ENCODE peak calls at places on chromosomes 3 and 15, in five cellular contexts. G is glutamatergic neuron, T is IMR-90, A is endothelial cell, Y is heart right ventricle. P is an unnamed sample.

GRCh38 chr3:121152573-121152972 is 244.6 kb downstream of the STXBP5L start:
- DNase-seq in A (no peak), T (no peak), Y (no peak), G (no peak), P (no peak)

GRCh38 chr15:29631076-29632070 is 190.9 kb downstream of the TJP1 start:
- DNase-seq in T (no peak), A (no peak), G (no peak), Y (no peak), P (no peak)

GRCh38 chr3:110974902-110975301 is 96.7 kb upstream of the NECTIN3 start:
- DNase-seq in T (no peak), G (no peak), A (no peak), Y (no peak), P (no peak)

GRCh38 chr3:27105904-27106303 is 263.3 kb downstream of the NEK10 start:
- DNase-seq in A (peak), G (peak), Y (no peak), T (no peak), P (no peak)

GRCh38 chr3:16520636-16521579 is 7.4 kb upstream of the RFTN1 start:
- DNase-seq in T (no peak), A (no peak), G (no peak), Y (no peak), P (no peak)

GRCh38 chr15:73633991-73634495 is 854 bp upstream of the NPTN start:
- DNase-seq in G (no peak), T (peak), A (peak), Y (no peak), P (no peak)

GRCh38 chr3:65967376-65967775 is 71.3 kb downstream of the MAGI1 start:
- DNase-seq in A (no peak), T (no peak), G (no peak), Y (no peak), P (no peak)

GRCh38 chr3:62529230-62529629 is 155.9 kb upstream of the FEZF2 start:
- DNase-seq in Y (peak), A (peak), T (peak), G (no peak), P (no peak)

GRCh38 chr3:131163-131889 is 65.2 kb upstream of the CHL1 start:
- DNase-seq in G (no peak), T (no peak), Y (peak), A (no peak), P (no peak)

GRCh38 chr15:82855286-82856092 is 46.1 kb downstream of the WHAMM start:
- DNase-seq in G (no peak), Y (peak), T (no peak), A (no peak), P (no peak)

GRCh38 chr15:92619380-92620101 is 36.0 kb downstream of the FAM174B start:
- DNase-seq in A (no peak), T (peak), Y (no peak), G (no peak), P (no peak)

GRCh38 chr3:43346990-43347749 is 60.8 kb downstream of the SNRK start:
- DNase-seq in Y (no peak), T (peak), G (no peak), A (no peak), P (no peak)

GRCh38 chr3:149609595-149609994 is 48.2 kb downstream of the WWTR1 start:
- DNase-seq in T (no peak), G (no peak), A (no peak), Y (no peak), P (no peak)

GRCh38 chr3:9041626-9042025 is 78.4 kb upstream of the RAD18 start:
- DNase-seq in T (no peak), Y (no peak), G (no peak), A (no peak), P (no peak)

GRCh38 chr3:101351834-101352233 is 31.5 kb upstream of the IMPG2 start:
- DNase-seq in G (no peak), A (no peak), T (peak), Y (no peak), P (no peak)

GRCh38 chr15:35654334-35654733 is 108.4 kb upstream of the DPH6 start:
- DNase-seq in T (no peak), Y (no peak), G (no peak), A (no peak), P (no peak)

GRCh38 chr3:159828542-159828943 is 160.1 kb upstream of the IL12A start:
- DNase-seq in A (no peak), Y (no peak), T (peak), G (no peak), P (no peak)

GRCh38 chr3:46019707-46020106 is 7.6 kb downstream of the XCR1 start:
- DNase-seq in Y (no peak), G (no peak), T (no peak), A (no peak), P (no peak)

GRCh38 chr3:72721696-72722381 is 126.4 kb downstream of the SHQ1 start:
- DNase-seq in A (no peak), T (no peak), Y (no peak), G (no peak), P (no peak)
- TF ChIP-seq CTCF in A (no peak), T (no peak), Y (no peak), G (no peak), P (no peak)

DNA sequence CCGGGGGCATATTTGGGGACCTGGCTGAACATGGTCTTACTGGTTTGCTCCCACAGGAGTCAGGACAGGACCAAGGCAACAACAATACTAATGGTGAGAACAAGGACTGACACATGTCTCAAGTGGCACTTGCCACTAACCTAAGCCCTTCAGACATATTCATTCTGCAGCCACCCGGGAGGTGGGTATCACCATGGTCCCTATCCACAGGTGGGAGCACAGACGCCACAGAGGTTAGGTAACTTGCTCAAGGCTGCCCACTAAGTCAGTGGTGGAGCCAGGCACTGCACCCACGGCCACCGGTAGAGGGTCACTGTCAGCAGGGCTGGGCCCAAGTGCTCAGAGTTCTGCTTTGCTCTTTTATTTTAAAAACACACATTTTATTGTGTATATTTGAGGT is 29.8 kb upstream of the SLC41A3 start:
- DNase-seq in G (peak), Y (no peak), T (no peak), A (peak), P (peak)
- TF ChIP-seq CTCF in G (peak), Y (peak), T (peak), A (peak), P (no peak)

GRCh38 chr15:38202356-38202755 is 50.3 kb upstream of the SPRED1 start:
- DNase-seq in T (peak), A (no peak), Y (no peak), G (no peak), P (no peak)
- TF ChIP-seq CTCF in T (no peak), A (no peak), Y (no peak), G (no peak), P (no peak)

DNA sequence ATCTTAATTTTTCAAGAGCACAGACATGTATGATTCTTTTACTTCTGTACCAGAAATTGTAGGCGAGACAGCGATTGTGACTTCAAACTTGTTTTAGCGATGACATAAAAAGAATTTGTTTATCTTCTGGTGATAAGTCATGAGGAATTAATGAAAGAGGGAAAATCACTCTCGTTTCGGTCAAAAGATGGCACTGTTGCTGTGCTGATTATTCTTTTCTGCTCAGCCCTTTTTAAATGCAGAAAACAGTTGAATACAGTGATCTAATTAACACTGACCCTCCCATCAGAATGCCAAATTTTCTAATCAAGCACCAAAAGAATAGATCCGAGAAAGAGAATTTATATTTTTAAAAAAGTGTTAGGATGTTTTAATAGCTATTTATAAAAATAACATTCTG is 52.6 kb downstream of the NSUN3 start:
- DNase-seq in T (peak), G (no peak), A (peak), Y (no peak), P (no peak)
- TF ChIP-seq CTCF in T (peak), G (no peak), A (no peak), Y (no peak), P (no peak)

GRCh38 chr3:171827385-171827784 is 15.8 kb upstream of the TMEM212 start:
- DNase-seq in Y (no peak), A (no peak), T (no peak), G (no peak), P (no peak)
- TF ChIP-seq CTCF in Y (no peak), A (no peak), T (no peak), G (no peak), P (no peak)

GRCh38 chr15:80970658-80971057 is 19.0 kb downstream of the MESD start:
- DNase-seq in Y (no peak), G (no peak), T (no peak), A (no peak), P (no peak)

GRCh38 chr15:80970018-80970657 is 19.5 kb downstream of the MESD start:
- DNase-seq in A (peak), Y (peak), T (peak), G (peak), P (peak)

GRCh38 chr15:80974914-80975313 is 14.7 kb downstream of the MESD start:
- DNase-seq in G (no peak), Y (no peak), A (no peak), T (no peak), P (no peak)

GRCh38 chr15:80971143-80971542 is 18.5 kb downstream of the MESD start:
- DNase-seq in A (no peak), Y (no peak), G (no peak), T (no peak), P (no peak)

DNA sequence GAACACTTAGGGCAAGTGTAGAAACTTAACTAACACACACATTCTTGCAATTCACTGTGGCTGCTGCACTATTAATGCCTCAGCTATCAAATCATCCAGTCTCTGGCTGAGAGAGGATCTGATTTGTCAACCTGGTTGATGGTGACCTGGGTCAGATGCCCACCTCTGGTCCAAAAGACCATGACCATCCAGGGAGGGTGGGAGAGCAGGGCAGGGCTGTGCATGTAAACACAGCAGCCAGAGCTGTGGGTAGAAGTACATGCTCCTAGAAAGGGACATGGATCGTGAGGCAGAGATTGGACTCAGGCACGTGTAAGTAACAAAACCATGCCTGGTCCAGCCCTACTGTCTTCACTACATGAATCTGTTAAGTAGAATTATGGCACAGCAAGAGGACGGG is 17.3 kb downstream of the MESD start:
- DNase-seq in T (no peak), Y (no peak), G (no peak), A (no peak), P (no peak)
- TF ChIP-seq CTCF in T (no peak), Y (no peak), G (no peak), A (no peak), P (no peak)

GRCh38 chr15:33730815-33731214 is 237.5 kb upstream of the CHRM5 start:
- DNase-seq in A (no peak), T (no peak), G (no peak), Y (no peak), P (no peak)

GRCh38 chr15:33738941-33739664 is 229.2 kb upstream of the CHRM5 start:
- DNase-seq in T (no peak), G (no peak), A (no peak), Y (no peak), P (no peak)

GRCh38 chr15:33735143-33735542 is 233.2 kb upstream of the CHRM5 start:
- DNase-seq in Y (no peak), T (no peak), A (no peak), G (no peak), P (no peak)

GRCh38 chr15:33737687-33738606 is 230.3 kb upstream of the CHRM5 start:
- DNase-seq in T (peak), Y (peak), A (peak), G (peak), P (no peak)

GRCh38 chr15:33735637-33736247 is 232.6 kb upstream of the CHRM5 start:
- DNase-seq in T (peak), G (peak), A (peak), Y (no peak), P (no peak)
- TF ChIP-seq CTCF in T (peak), G (no peak), A (no peak), Y (peak), P (no peak)

DNA sequence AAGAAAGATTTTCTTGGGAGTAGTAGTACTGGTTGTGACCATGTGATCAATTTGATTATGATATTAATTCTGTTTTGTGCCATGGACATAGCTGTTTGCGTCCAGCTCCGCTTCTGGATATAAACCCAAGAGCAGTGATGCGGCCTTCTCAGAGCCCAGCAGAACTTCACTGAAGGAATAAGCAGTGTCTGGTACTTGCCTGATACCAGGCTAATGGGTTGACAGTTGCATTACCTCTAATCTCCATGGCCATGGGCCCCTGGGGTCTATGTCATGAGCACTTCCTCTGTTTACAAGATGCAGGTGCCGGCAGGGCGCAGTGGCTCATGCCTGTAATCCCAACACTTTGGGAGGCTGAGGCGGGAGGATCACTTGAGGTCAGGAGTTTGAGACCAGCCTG is 36.3 kb upstream of the RAB6B start:
- DNase-seq in A (no peak), T (no peak), Y (no peak), G (no peak), P (no peak)
- TF ChIP-seq CTCF in A (no peak), T (no peak), Y (no peak), G (no peak), P (no peak)

GRCh38 chr3:186854954-186855353 is 12.4 kb downstream of the ADIPOQ start:
- DNase-seq in Y (no peak), A (no peak), G (no peak), T (no peak), P (no peak)
- TF ChIP-seq CTCF in Y (no peak), A (no peak), G (no peak), T (no peak), P (no peak)

GRCh38 chr15:57367556-57367955 is 8.7 kb upstream of the CGNL1 start:
- DNase-seq in G (no peak), A (no peak), T (no peak), Y (no peak), P (no peak)

GRCh38 chr15:57363661-57364060 is 12.6 kb upstream of the CGNL1 start:
- DNase-seq in T (no peak), A (no peak), G (no peak), Y (no peak), P (no peak)

GRCh38 chr15:57358611-57359010 is 17.7 kb upstream of the CGNL1 start:
- DNase-seq in A (no peak), Y (no peak), G (no peak), T (no peak), P (no peak)

DNA sequence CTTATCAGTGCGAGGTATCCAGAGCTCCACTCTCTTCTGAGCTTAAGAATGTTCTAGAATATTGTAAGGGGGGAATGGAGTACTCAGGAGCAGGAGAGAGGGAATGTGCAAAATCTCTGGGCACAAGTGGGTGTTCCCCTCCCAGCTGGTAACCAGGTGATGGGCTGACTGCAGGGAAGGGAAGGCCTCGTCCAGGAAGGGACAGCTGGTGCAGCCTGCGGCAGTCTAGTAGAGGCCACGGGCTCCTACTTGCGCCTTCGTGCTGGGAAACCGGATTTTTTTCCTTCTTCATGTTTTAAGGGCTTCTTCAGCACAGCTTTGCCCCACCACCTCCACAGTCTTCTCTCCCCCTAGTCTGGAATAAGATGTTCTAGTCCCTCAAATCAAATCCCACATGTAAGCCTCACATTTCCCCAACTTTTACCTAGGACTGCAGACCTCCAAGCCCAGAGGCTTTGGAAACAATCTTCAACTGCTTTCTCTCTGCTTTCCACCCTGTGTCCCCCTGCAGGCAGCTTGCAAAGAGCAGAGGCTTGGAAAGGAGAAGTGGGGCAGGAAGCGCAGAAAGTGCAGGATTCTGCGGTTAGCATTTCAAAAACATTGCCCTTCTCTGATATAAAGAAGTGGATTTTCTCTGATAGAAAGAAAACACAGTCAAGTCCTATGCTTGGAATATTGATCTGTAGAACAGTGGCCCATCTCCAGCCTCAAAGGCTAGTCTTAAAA is 11.9 kb upstream of the CGNL1 start:
- DNase-seq in Y (no peak), T (peak), A (peak), G (peak), P (no peak)
- TF ChIP-seq CTCF in Y (peak), T (peak), A (no peak), G (no peak), P (no peak)

P was measured in lower leg skin.